ENCODE peak calls at places on chromosomes 12 and 14, in six cellular contexts. One of them, this sample, is unnamed.

GRCh38 chr14:103243764-103244737 is 90.0 kb upstream of the EIF5 start:
- DNase-seq in pancreas: no peak
- DNase-seq in suprapubic skin: no peak
- DNase-seq in GM10248: no peak
- DNase-seq in foreskin fibroblast: no peak
- DNase-seq in AG10803: no peak
- DNase-seq in this sample: no peak

GRCh38 chr12:68450947-68451260 is 118.7 kb upstream of the MDM1 start:
- DNase-seq in AG10803: no peak
- DNase-seq in foreskin fibroblast: no peak
- DNase-seq in pancreas: no peak
- DNase-seq in GM10248: peak
- DNase-seq in suprapubic skin: no peak
- DNase-seq in this sample: peak

GRCh38 chr12:197911-198695 is 15.9 kb downstream of the SLC6A12 start:
- DNase-seq in GM10248: no peak
- DNase-seq in suprapubic skin: no peak
- DNase-seq in foreskin fibroblast: no peak
- DNase-seq in AG10803: no peak
- DNase-seq in pancreas: no peak
- DNase-seq in this sample: no peak

GRCh38 chr14:104221071-104221625 is 82.8 kb downstream of the KIF26A start:
- DNase-seq in suprapubic skin: no peak
- DNase-seq in foreskin fibroblast: no peak
- DNase-seq in AG10803: no peak
- DNase-seq in pancreas: no peak
- DNase-seq in GM10248: no peak
- DNase-seq in this sample: no peak

GRCh38 chr12:125856366-125856765 is 791.1 kb downstream of the AACS start:
- DNase-seq in foreskin fibroblast: no peak
- DNase-seq in AG10803: no peak
- DNase-seq in GM10248: no peak
- DNase-seq in pancreas: no peak
- DNase-seq in suprapubic skin: no peak
- DNase-seq in this sample: no peak

GRCh38 chr12:20628999-20629398 is 66.1 kb upstream of the SLCO1C1 start:
- DNase-seq in suprapubic skin: no peak
- DNase-seq in pancreas: no peak
- DNase-seq in AG10803: no peak
- DNase-seq in GM10248: no peak
- DNase-seq in foreskin fibroblast: no peak
- DNase-seq in this sample: no peak

GRCh38 chr12:18074001-18074400 is 16.0 kb downstream of the RERGL start:
- DNase-seq in foreskin fibroblast: no peak
- DNase-seq in pancreas: no peak
- DNase-seq in AG10803: no peak
- DNase-seq in suprapubic skin: no peak
- DNase-seq in GM10248: no peak
- DNase-seq in this sample: no peak

GRCh38 chr14:60775296-60775695 is 40.7 kb downstream of the MNAT1 start:
- DNase-seq in AG10803: peak
- DNase-seq in foreskin fibroblast: peak
- DNase-seq in pancreas: no peak
- DNase-seq in suprapubic skin: no peak
- DNase-seq in GM10248: no peak
- DNase-seq in this sample: no peak

GRCh38 chr12:2288001-2288400 is 235.2 kb downstream of the CACNA1C start:
- DNase-seq in GM10248: no peak
- DNase-seq in pancreas: no peak
- DNase-seq in suprapubic skin: no peak
- DNase-seq in AG10803: peak
- DNase-seq in foreskin fibroblast: peak
- DNase-seq in this sample: no peak

DNA sequence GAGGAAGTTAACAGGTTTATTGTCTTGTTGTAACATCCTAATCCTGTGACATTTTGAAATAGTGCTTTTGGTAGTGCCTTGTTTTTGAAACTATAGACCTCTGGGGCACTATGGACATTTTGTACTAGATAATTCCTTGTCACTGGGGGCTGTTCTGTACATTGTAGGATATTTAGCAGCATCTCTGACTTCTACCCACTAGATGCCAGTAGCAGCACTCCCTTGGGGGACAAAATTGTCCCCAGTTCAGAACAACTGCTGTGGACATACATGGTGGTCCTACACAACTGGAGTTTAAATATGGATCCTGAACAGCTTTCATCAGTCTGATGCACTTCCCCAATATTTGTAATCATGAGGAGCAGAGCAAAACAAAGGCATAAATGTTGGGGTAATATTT is 264.7 kb downstream of the RAD51B start:
- DNase-seq in foreskin fibroblast: peak
- DNase-seq in GM10248: no peak
- DNase-seq in AG10803: no peak
- DNase-seq in suprapubic skin: no peak
- DNase-seq in pancreas: no peak
- DNase-seq in this sample: no peak
- TF ChIP-seq CTCF in foreskin fibroblast: peak
- TF ChIP-seq CTCF in GM10248: no peak
- TF ChIP-seq CTCF in AG10803: peak
- TF ChIP-seq CTCF in suprapubic skin: no peak
- TF ChIP-seq CTCF in pancreas: no peak
- TF ChIP-seq CTCF in this sample: no peak

GRCh38 chr12:109621864-109622485 is 48.4 kb downstream of the MVK start:
- DNase-seq in suprapubic skin: no peak
- DNase-seq in AG10803: peak
- DNase-seq in foreskin fibroblast: no peak
- DNase-seq in GM10248: no peak
- DNase-seq in pancreas: peak
- DNase-seq in this sample: no peak
- TF ChIP-seq CTCF in suprapubic skin: no peak
- TF ChIP-seq CTCF in AG10803: no peak
- TF ChIP-seq CTCF in foreskin fibroblast: no peak
- TF ChIP-seq CTCF in GM10248: no peak
- TF ChIP-seq CTCF in pancreas: no peak
- TF ChIP-seq CTCF in this sample: no peak

DNA sequence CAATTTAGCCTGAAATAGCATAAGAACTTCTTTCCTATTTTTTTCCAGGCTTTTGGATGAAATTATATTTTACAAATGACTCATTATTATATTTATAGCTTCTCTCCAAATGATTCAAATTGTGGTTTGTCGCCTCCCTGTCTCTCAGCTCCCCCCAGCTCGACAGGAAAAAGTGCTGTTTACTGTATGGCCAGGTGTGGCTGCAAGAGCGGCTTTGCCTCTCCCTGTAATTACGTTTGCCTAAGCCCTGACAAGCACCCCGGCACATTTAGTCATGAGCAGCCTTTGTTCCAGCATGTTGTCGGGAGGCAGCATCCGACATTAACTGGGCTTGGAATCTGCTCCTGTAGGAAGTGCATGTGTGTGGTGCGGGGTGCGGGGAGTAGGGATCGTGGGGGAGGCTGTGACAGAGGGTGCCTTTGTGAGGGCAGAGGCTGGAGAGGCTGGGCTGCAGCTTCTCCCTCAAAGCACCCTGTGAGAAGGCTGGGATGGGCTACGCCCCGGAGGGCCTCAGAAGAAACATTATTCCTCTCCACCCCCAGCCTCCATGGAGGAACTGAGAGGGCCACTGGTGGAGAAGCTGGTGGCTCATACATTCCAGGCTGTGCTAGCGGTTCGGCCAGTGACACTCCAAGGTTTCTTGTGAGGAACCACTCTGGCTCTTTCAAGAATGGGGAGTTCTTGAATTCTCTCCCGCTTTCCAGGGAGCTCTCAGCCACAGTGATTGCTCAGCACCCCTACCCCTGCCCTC is 42.1 kb upstream of the CTDSP2 start:
- DNase-seq in GM10248: no peak
- DNase-seq in AG10803: peak
- DNase-seq in suprapubic skin: peak
- DNase-seq in pancreas: no peak
- DNase-seq in foreskin fibroblast: no peak
- DNase-seq in this sample: peak
- TF ChIP-seq CTCF in GM10248: no peak
- TF ChIP-seq CTCF in AG10803: no peak
- TF ChIP-seq CTCF in suprapubic skin: no peak
- TF ChIP-seq CTCF in pancreas: no peak
- TF ChIP-seq CTCF in foreskin fibroblast: no peak
- TF ChIP-seq CTCF in this sample: no peak

GRCh38 chr14:69154779-69155178 is 1.9 kb upstream of the DCAF5 start:
- DNase-seq in GM10248: no peak
- DNase-seq in pancreas: peak
- DNase-seq in suprapubic skin: no peak
- DNase-seq in AG10803: no peak
- DNase-seq in foreskin fibroblast: no peak
- DNase-seq in this sample: no peak
- TF ChIP-seq CTCF in GM10248: no peak
- TF ChIP-seq CTCF in pancreas: no peak
- TF ChIP-seq CTCF in suprapubic skin: no peak
- TF ChIP-seq CTCF in AG10803: no peak
- TF ChIP-seq CTCF in foreskin fibroblast: no peak
- TF ChIP-seq CTCF in this sample: no peak

DNA sequence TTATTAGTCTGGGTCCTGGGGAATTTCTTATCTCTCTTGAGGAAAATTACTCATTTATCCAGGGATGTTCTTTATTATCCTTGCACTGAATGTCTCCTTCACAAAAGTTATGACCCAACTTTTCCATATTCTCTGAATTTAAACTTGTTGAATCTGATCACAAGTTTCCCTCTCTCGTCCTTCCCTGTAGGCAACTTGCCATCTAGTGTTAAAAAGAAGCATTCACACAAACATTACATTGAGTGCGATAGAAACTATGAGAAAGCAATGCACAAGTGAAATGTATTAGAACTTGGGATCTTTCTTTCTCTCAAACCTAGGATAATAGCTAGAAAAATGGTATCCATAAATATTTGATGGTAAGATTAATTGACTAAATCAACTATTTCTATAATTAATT is 608.4 kb downstream of the FSCB start:
- DNase-seq in foreskin fibroblast: no peak
- DNase-seq in AG10803: no peak
- DNase-seq in pancreas: no peak
- DNase-seq in suprapubic skin: no peak
- DNase-seq in GM10248: no peak
- DNase-seq in this sample: no peak
- TF ChIP-seq CTCF in foreskin fibroblast: no peak
- TF ChIP-seq CTCF in AG10803: no peak
- TF ChIP-seq CTCF in pancreas: no peak
- TF ChIP-seq CTCF in suprapubic skin: no peak
- TF ChIP-seq CTCF in GM10248: no peak
- TF ChIP-seq CTCF in this sample: no peak